ENCODE peak calls at places on chromosomes 2 and 18, in four cellular contexts. U is HCT116, R is K562, Q is HepG2. F is an unnamed sample.

GRCh38 chr2:20626698-20627471 is 24.0 kb downstream of the HS1BP3 start:
- DNase-seq in R (no peak), U (no peak), Q (no peak), F (no peak)

GRCh38 chr2:163471947-163472346 is 263.9 kb downstream of the FIGN start:
- DNase-seq in U (no peak), Q (peak), R (no peak), F (no peak)

GRCh38 chr2:15334650-15335326 is 226.3 kb downstream of the NBAS start:
- DNase-seq in R (no peak), U (no peak), Q (no peak), F (no peak)

GRCh38 chr18:74906189-74906588 is 302.8 kb downstream of the PTGR3 start:
- DNase-seq in Q (no peak), R (no peak), U (no peak), F (no peak)

GRCh38 chr2:120898496-120898895 is 162.8 kb downstream of the GLI2 start:
- DNase-seq in U (no peak), R (no peak), Q (no peak), F (no peak)

GRCh38 chr2:216594081-216594480 is 39.1 kb upstream of the IGFBP2 start:
- DNase-seq in U (no peak), R (no peak), Q (no peak), F (no peak)

GRCh38 chr2:36797324-36798070 is 101.0 kb downstream of the VIT start:
- DNase-seq in R (no peak), U (no peak), Q (no peak), F (no peak)

GRCh38 chr2:69997296-69998184 is 36.1 kb upstream of the ASPRV1 start:
- DNase-seq in R (peak), U (peak), Q (no peak), F (peak)

GRCh38 chr2:21161122-21161521 is 37.4 kb downstream of the TDRD15 start:
- DNase-seq in R (no peak), U (no peak), Q (no peak), F (no peak)

GRCh38 chr18:60892855-60893254 is 440.4 kb upstream of the CDH20 start:
- DNase-seq in U (peak), Q (peak), R (no peak), F (no peak)

GRCh38 chr2:229392214-229392613 is 121.1 kb upstream of the PID1 start:
- DNase-seq in Q (no peak), R (no peak), U (no peak), F (no peak)

GRCh38 chr2:50885948-50886347 is 146.0 kb downstream of the NRXN1 start:
- DNase-seq in Q (no peak), U (no peak), R (no peak), F (no peak)

GRCh38 chr2:23384551-23385349 is at the start of gene KLHL29:
- DNase-seq in Q (no peak), U (no peak), R (peak), F (no peak)

GRCh38 chr2:215528555-215528954 is 92.7 kb upstream of the FN1 start:
- DNase-seq in R (no peak), U (no peak), Q (peak), F (no peak)

GRCh38 chr2:215002500-215002899 is 135.9 kb downstream of the ABCA12 start:
- DNase-seq in U (peak), R (peak), Q (peak), F (peak)

GRCh38 chr2:45833968-45834344 is 182.5 kb downstream of the PRKCE start:
- DNase-seq in R (no peak), Q (no peak), U (no peak), F (no peak)

GRCh38 chr2:101782427-101782792 is 84.9 kb downstream of the MAP4K4 start:
- DNase-seq in U (no peak), R (peak), Q (no peak), F (no peak)

GRCh38 chr2:206561962-206562361 is 80.3 kb upstream of the FAM237A start:
- DNase-seq in R (no peak), U (no peak), Q (no peak), F (no peak)

GRCh38 chr2:105841551-105841950 is 96.8 kb downstream of the NCK2 start:
- DNase-seq in Q (no peak), U (no peak), R (no peak), F (no peak)

GRCh38 chr18:55338955-55339662 is 248.9 kb downstream of the TCF4 start:
- DNase-seq in R (no peak), U (no peak), Q (no peak), F (no peak)

GRCh38 chr2:168198476-168199192 is 48.8 kb downstream of the STK39 start:
- DNase-seq in R (no peak), Q (peak), U (peak), F (no peak)

GRCh38 chr2:233711312-233712008 is 1.2 kb upstream of the UGT1A5 start:
- DNase-seq in U (peak), R (peak), Q (peak), F (peak)

GRCh38 chr2:171598713-171599319 is 76.5 kb downstream of the CYBRD1 start:
- DNase-seq in U (peak), Q (peak), R (peak), F (peak)

GRCh38 chr2:78845786-78846185 is 179.7 kb upstream of the REG3G start:
- DNase-seq in Q (no peak), U (no peak), R (no peak), F (no peak)
- TF ChIP-seq TCF7L2 in Q (no peak), U (no peak), R (no peak), F (no peak)

DNA sequence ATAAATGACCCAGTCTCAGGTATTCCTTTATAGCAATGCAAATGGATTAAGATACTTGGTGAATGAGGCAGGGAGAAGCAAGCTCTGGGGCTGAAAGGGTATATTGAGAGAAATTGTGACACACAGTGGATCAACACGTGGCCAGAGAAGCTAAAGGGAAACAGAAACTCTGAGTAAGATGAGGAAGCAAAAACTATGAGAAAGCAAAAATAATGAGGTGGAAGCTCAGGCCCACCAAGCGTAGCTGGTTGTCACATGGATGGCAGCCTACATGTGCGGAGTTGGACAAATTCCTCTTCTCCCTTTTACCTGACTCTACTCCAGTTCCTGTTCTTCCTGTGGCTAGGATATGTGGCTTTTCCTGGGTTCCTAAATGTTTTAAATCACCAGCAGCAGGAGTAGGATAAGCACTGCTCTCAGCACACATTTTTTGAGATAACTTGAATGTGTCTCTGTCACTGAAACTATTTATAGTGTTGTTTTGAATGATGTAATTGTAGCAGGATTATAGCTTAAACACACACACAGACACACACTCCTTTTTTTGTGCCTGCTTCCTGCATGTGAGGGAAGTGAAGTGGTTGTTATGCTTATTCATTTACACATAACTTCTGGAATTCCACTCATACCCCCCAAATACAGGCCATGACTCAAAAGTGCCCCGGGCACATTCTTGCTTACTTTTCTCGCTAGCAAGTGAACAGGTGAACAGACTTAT is 30.1 kb upstream of the EPC2 start:
- DNase-seq in Q (no peak), U (peak), R (no peak), F (no peak)
- TF ChIP-seq TCF7L2 in Q (no peak), U (no peak), R (no peak), F (no peak)

GRCh38 chr2:177302552-177302951 is 38.0 kb upstream of the NFE2L2 start:
- DNase-seq in Q (no peak), U (no peak), R (no peak), F (no peak)
- TF ChIP-seq TCF7L2 in Q (no peak), U (no peak), R (no peak), F (no peak)

DNA sequence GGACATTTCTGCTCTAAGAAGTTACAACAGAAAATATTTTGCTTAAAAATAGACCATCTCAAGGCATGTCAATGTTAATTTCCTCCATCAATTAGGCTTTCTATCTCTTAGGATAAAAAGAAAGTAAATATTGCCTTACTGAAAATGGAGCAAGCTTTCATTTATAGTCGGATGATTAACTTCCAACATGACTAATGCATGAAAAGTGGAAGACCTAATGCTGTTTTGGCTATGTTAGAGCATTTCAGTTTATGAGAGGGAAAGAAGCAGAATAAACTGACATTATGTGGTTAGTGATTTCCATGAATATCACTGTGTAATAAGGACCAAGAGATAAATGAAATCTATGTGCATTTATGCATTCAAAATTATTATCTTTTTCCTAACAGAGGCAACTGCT is 475.2 kb upstream of the UBE2E3 start:
- DNase-seq in U (no peak), R (no peak), Q (no peak), F (no peak)
- TF ChIP-seq TCF7L2 in U (no peak), R (no peak), Q (no peak), F (no peak)

GRCh38 chr2:240906141-240906910 is at the start of gene CROCC2:
- DNase-seq in R (no peak), U (no peak), Q (no peak), F (no peak)
- TF ChIP-seq TCF7L2 in R (no peak), U (no peak), Q (no peak), F (no peak)

DNA sequence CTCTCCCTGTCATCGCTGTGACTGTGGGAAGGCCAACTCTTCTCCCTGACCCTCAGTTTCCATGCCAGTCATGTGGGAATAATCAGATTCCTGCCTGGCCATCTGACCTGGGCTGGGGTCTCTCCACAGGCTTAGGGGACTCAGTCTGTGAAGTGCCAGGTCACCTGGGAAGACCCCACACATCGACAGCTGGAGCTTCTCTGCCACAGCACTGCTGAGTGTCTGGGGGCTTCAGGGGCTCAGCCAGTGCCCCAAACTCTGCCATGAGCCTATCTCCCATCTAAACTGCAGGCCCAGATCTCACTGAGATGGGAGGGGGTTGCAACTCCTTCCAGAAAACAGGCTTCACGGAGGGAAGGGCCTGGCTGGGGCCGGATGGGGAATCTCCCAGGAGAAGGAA is 42.0 kb upstream of the OTOS start:
- DNase-seq in Q (no peak), R (no peak), U (no peak), F (no peak)
- TF ChIP-seq TCF7L2 in Q (no peak), R (no peak), U (no peak), F (no peak)

F was measured in Panc1.